ENCODE peak calls at places on chromosomes 13 and 19, in eight cellular contexts. One of them, this sample, is unnamed.

GRCh38 chr13:33799950-33800592 is 17.9 kb upstream of the RFC3 start:
- DNase-seq in stimulated activated CD4-positive, alpha-beta T cell treated with anti-CD3 and anti-CD28 coated beads, Interleukin-4, amount 100 ng/mL, for 4 hours: no peak
- DNase-seq in kidney: no peak
- DNase-seq in mesendoderm: peak; percentile 26
- DNase-seq in bronchial epithelial cell: peak; percentile 43
- DNase-seq in ovary: no peak
- DNase-seq in GM20000: peak; percentile 21
- DNase-seq in NCI-H1105: no peak
- DNase-seq in this sample: no peak

GRCh38 chr19:42028304-42029216 is 34.5 kb upstream of the ATP1A3 start:
- DNase-seq in stimulated activated CD4-positive, alpha-beta T cell treated with anti-CD3 and anti-CD28 coated beads, Interleukin-4, amount 100 ng/mL, for 4 hours: no peak
- DNase-seq in kidney: no peak
- DNase-seq in mesendoderm: peak; percentile 80
- DNase-seq in bronchial epithelial cell: no peak
- DNase-seq in ovary: no peak
- DNase-seq in GM20000: no peak
- DNase-seq in NCI-H1105: no peak
- DNase-seq in this sample: no peak

GRCh38 chr19:44738161-44738535 is 10.4 kb upstream of the BCL3 start:
- DNase-seq in stimulated activated CD4-positive, alpha-beta T cell treated with anti-CD3 and anti-CD28 coated beads, Interleukin-4, amount 100 ng/mL, for 4 hours: no peak
- DNase-seq in kidney: no peak
- DNase-seq in mesendoderm: no peak
- DNase-seq in bronchial epithelial cell: no peak
- DNase-seq in ovary: no peak
- DNase-seq in GM20000: no peak
- DNase-seq in NCI-H1105: no peak
- DNase-seq in this sample: no peak

GRCh38 chr13:47932953-47933687 is 68.0 kb downstream of the SUCLA2 start:
- DNase-seq in stimulated activated CD4-positive, alpha-beta T cell treated with anti-CD3 and anti-CD28 coated beads, Interleukin-4, amount 100 ng/mL, for 4 hours: no peak
- DNase-seq in kidney: no peak
- DNase-seq in mesendoderm: peak; percentile 54
- DNase-seq in bronchial epithelial cell: no peak
- DNase-seq in ovary: no peak
- DNase-seq in GM20000: no peak
- DNase-seq in NCI-H1105: no peak
- DNase-seq in this sample: no peak

GRCh38 chr13:29888306-29888705 is 37.9 kb upstream of the UBL3 start:
- DNase-seq in stimulated activated CD4-positive, alpha-beta T cell treated with anti-CD3 and anti-CD28 coated beads, Interleukin-4, amount 100 ng/mL, for 4 hours: no peak
- DNase-seq in kidney: no peak
- DNase-seq in mesendoderm: no peak
- DNase-seq in bronchial epithelial cell: no peak
- DNase-seq in ovary: no peak
- DNase-seq in GM20000: no peak
- DNase-seq in NCI-H1105: no peak
- DNase-seq in this sample: no peak

GRCh38 chr13:64154514-64154913 is 2738.9 kb upstream of the PCDH20 start:
- DNase-seq in stimulated activated CD4-positive, alpha-beta T cell treated with anti-CD3 and anti-CD28 coated beads, Interleukin-4, amount 100 ng/mL, for 4 hours: no peak
- DNase-seq in kidney: no peak
- DNase-seq in mesendoderm: peak; percentile 5
- DNase-seq in bronchial epithelial cell: no peak
- DNase-seq in ovary: no peak
- DNase-seq in GM20000: no peak
- DNase-seq in NCI-H1105: no peak
- DNase-seq in this sample: no peak

GRCh38 chr13:97567510-97568243 is 133.7 kb downstream of the RAP2A start:
- DNase-seq in stimulated activated CD4-positive, alpha-beta T cell treated with anti-CD3 and anti-CD28 coated beads, Interleukin-4, amount 100 ng/mL, for 4 hours: no peak
- DNase-seq in kidney: peak; percentile 77
- DNase-seq in mesendoderm: peak; percentile 83
- DNase-seq in bronchial epithelial cell: peak; percentile 90
- DNase-seq in ovary: no peak
- DNase-seq in GM20000: peak; percentile 47
- DNase-seq in NCI-H1105: no peak
- DNase-seq in this sample: no peak

GRCh38 chr13:80082396-80083096 is 258.4 kb downstream of the SPRY2 start:
- DNase-seq in stimulated activated CD4-positive, alpha-beta T cell treated with anti-CD3 and anti-CD28 coated beads, Interleukin-4, amount 100 ng/mL, for 4 hours: no peak
- DNase-seq in kidney: no peak
- DNase-seq in mesendoderm: no peak
- DNase-seq in bronchial epithelial cell: peak; percentile 52
- DNase-seq in ovary: no peak
- DNase-seq in GM20000: no peak
- DNase-seq in NCI-H1105: no peak
- DNase-seq in this sample: no peak

GRCh38 chr13:24275041-24275440 is 34.3 kb upstream of the C1QTNF9 start:
- DNase-seq in stimulated activated CD4-positive, alpha-beta T cell treated with anti-CD3 and anti-CD28 coated beads, Interleukin-4, amount 100 ng/mL, for 4 hours: no peak
- DNase-seq in kidney: no peak
- DNase-seq in mesendoderm: no peak
- DNase-seq in bronchial epithelial cell: no peak
- DNase-seq in ovary: no peak
- DNase-seq in GM20000: no peak
- DNase-seq in NCI-H1105: no peak
- DNase-seq in this sample: no peak

GRCh38 chr13:22121340-22121739 is 450.5 kb downstream of the FGF9 start:
- DNase-seq in stimulated activated CD4-positive, alpha-beta T cell treated with anti-CD3 and anti-CD28 coated beads, Interleukin-4, amount 100 ng/mL, for 4 hours: no peak
- DNase-seq in kidney: no peak
- DNase-seq in mesendoderm: no peak
- DNase-seq in bronchial epithelial cell: no peak
- DNase-seq in ovary: no peak
- DNase-seq in GM20000: peak; percentile 39
- DNase-seq in NCI-H1105: no peak
- DNase-seq in this sample: no peak

This sample was measured in chondrocyte.